ENCODE peak calls at places on chromosomes 12 and 14, in nine cellular contexts. One of them, this sample, is unnamed.

GRCh38 chr12:25069221-25069620 is 120.3 kb upstream of the BCAT1 start:
- DNase-seq in BJ: no peak
- DNase-seq in amniotic stem cell: no peak
- DNase-seq in coronary artery: no peak
- DNase-seq in mesendoderm: no peak
- DNase-seq in fibroblast of pulmonary artery: no peak
- DNase-seq in NCI-H460: no peak
- DNase-seq in GM12878: no peak
- DNase-seq in stimulated activated CD4-positive, alpha-beta T cell treated with anti-CD3 and anti-CD28 coated beads, Interleukin-2, amount 100 ng/mL, for 4 hours: no peak
- DNase-seq in this sample: no peak

GRCh38 chr12:69501154-69501895 is 31.1 kb downstream of the FRS2 start:
- DNase-seq in mesendoderm: no peak
- DNase-seq in coronary artery: no peak
- DNase-seq in GM12878: no peak
- DNase-seq in fibroblast of pulmonary artery: peak
- DNase-seq in BJ: no peak
- DNase-seq in NCI-H460: no peak
- DNase-seq in amniotic stem cell: no peak
- DNase-seq in stimulated activated CD4-positive, alpha-beta T cell treated with anti-CD3 and anti-CD28 coated beads, Interleukin-2, amount 100 ng/mL, for 4 hours: no peak
- DNase-seq in this sample: no peak

GRCh38 chr12:123024819-123025391 is 44.4 kb downstream of the ARL6IP4 start:
- DNase-seq in amniotic stem cell: no peak
- DNase-seq in coronary artery: no peak
- DNase-seq in NCI-H460: no peak
- DNase-seq in BJ: no peak
- DNase-seq in stimulated activated CD4-positive, alpha-beta T cell treated with anti-CD3 and anti-CD28 coated beads, Interleukin-2, amount 100 ng/mL, for 4 hours: no peak
- DNase-seq in mesendoderm: no peak
- DNase-seq in GM12878: no peak
- DNase-seq in fibroblast of pulmonary artery: no peak
- DNase-seq in this sample: no peak

GRCh38 chr12:52976574-52977071 is 27.7 kb downstream of the KRT18 start:
- DNase-seq in BJ: peak
- DNase-seq in stimulated activated CD4-positive, alpha-beta T cell treated with anti-CD3 and anti-CD28 coated beads, Interleukin-2, amount 100 ng/mL, for 4 hours: no peak
- DNase-seq in GM12878: no peak
- DNase-seq in fibroblast of pulmonary artery: peak
- DNase-seq in NCI-H460: no peak
- DNase-seq in amniotic stem cell: no peak
- DNase-seq in coronary artery: no peak
- DNase-seq in mesendoderm: peak
- DNase-seq in this sample: no peak

GRCh38 chr14:100675664-100676063 is 51.0 kb upstream of the DLK1 start:
- DNase-seq in NCI-H460: no peak
- DNase-seq in GM12878: no peak
- DNase-seq in BJ: no peak
- DNase-seq in coronary artery: no peak
- DNase-seq in amniotic stem cell: no peak
- DNase-seq in mesendoderm: no peak
- DNase-seq in stimulated activated CD4-positive, alpha-beta T cell treated with anti-CD3 and anti-CD28 coated beads, Interleukin-2, amount 100 ng/mL, for 4 hours: no peak
- DNase-seq in fibroblast of pulmonary artery: no peak
- DNase-seq in this sample: no peak

GRCh38 chr12:43550831-43551270 is 1.2 kb downstream of the ADAMTS20 start:
- DNase-seq in BJ: no peak
- DNase-seq in GM12878: no peak
- DNase-seq in stimulated activated CD4-positive, alpha-beta T cell treated with anti-CD3 and anti-CD28 coated beads, Interleukin-2, amount 100 ng/mL, for 4 hours: no peak
- DNase-seq in amniotic stem cell: no peak
- DNase-seq in NCI-H460: no peak
- DNase-seq in fibroblast of pulmonary artery: no peak
- DNase-seq in coronary artery: no peak
- DNase-seq in mesendoderm: peak
- DNase-seq in this sample: no peak

GRCh38 chr14:58955294-58955821 is 233.1 kb upstream of the DAAM1 start:
- DNase-seq in fibroblast of pulmonary artery: peak
- DNase-seq in mesendoderm: peak
- DNase-seq in amniotic stem cell: no peak
- DNase-seq in GM12878: peak
- DNase-seq in NCI-H460: no peak
- DNase-seq in BJ: no peak
- DNase-seq in stimulated activated CD4-positive, alpha-beta T cell treated with anti-CD3 and anti-CD28 coated beads, Interleukin-2, amount 100 ng/mL, for 4 hours: no peak
- DNase-seq in coronary artery: no peak
- DNase-seq in this sample: no peak

GRCh38 chr12:51871918-51872688 is 15.8 kb upstream of the ANKRD33 start:
- DNase-seq in GM12878: no peak
- DNase-seq in BJ: no peak
- DNase-seq in fibroblast of pulmonary artery: no peak
- DNase-seq in stimulated activated CD4-positive, alpha-beta T cell treated with anti-CD3 and anti-CD28 coated beads, Interleukin-2, amount 100 ng/mL, for 4 hours: no peak
- DNase-seq in NCI-H460: no peak
- DNase-seq in coronary artery: no peak
- DNase-seq in mesendoderm: no peak
- DNase-seq in amniotic stem cell: no peak
- DNase-seq in this sample: no peak

GRCh38 chr14:96139879-96140278 is 64.8 kb upstream of the BDKRB2 start:
- DNase-seq in coronary artery: no peak
- DNase-seq in GM12878: no peak
- DNase-seq in amniotic stem cell: no peak
- DNase-seq in NCI-H460: no peak
- DNase-seq in BJ: no peak
- DNase-seq in mesendoderm: no peak
- DNase-seq in stimulated activated CD4-positive, alpha-beta T cell treated with anti-CD3 and anti-CD28 coated beads, Interleukin-2, amount 100 ng/mL, for 4 hours: no peak
- DNase-seq in fibroblast of pulmonary artery: no peak
- DNase-seq in this sample: no peak

GRCh38 chr12:8911606-8912268 is 2.6 kb upstream of the PHC1 start:
- DNase-seq in BJ: no peak
- DNase-seq in fibroblast of pulmonary artery: no peak
- DNase-seq in coronary artery: no peak
- DNase-seq in amniotic stem cell: no peak
- DNase-seq in GM12878: no peak
- DNase-seq in NCI-H460: no peak
- DNase-seq in stimulated activated CD4-positive, alpha-beta T cell treated with anti-CD3 and anti-CD28 coated beads, Interleukin-2, amount 100 ng/mL, for 4 hours: no peak
- DNase-seq in mesendoderm: peak
- DNase-seq in this sample: no peak

GRCh38 chr14:92982941-92983340 is 60.0 kb downstream of the CHGA start:
- DNase-seq in NCI-H460: no peak
- DNase-seq in stimulated activated CD4-positive, alpha-beta T cell treated with anti-CD3 and anti-CD28 coated beads, Interleukin-2, amount 100 ng/mL, for 4 hours: no peak
- DNase-seq in amniotic stem cell: no peak
- DNase-seq in fibroblast of pulmonary artery: no peak
- DNase-seq in coronary artery: no peak
- DNase-seq in GM12878: no peak
- DNase-seq in BJ: no peak
- DNase-seq in mesendoderm: no peak
- DNase-seq in this sample: no peak

GRCh38 chr14:64704145-64704742 is at the start of gene PLEKHG3:
- DNase-seq in coronary artery: peak
- DNase-seq in BJ: no peak
- DNase-seq in amniotic stem cell: no peak
- DNase-seq in stimulated activated CD4-positive, alpha-beta T cell treated with anti-CD3 and anti-CD28 coated beads, Interleukin-2, amount 100 ng/mL, for 4 hours: no peak
- DNase-seq in fibroblast of pulmonary artery: peak
- DNase-seq in mesendoderm: peak
- DNase-seq in GM12878: no peak
- DNase-seq in NCI-H460: peak
- DNase-seq in this sample: peak

GRCh38 chr14:92254786-92255185 is 68.2 kb upstream of the SLC24A4 start:
- DNase-seq in mesendoderm: peak
- DNase-seq in fibroblast of pulmonary artery: peak
- DNase-seq in coronary artery: peak
- DNase-seq in amniotic stem cell: no peak
- DNase-seq in stimulated activated CD4-positive, alpha-beta T cell treated with anti-CD3 and anti-CD28 coated beads, Interleukin-2, amount 100 ng/mL, for 4 hours: no peak
- DNase-seq in BJ: no peak
- DNase-seq in GM12878: no peak
- DNase-seq in NCI-H460: no peak
- DNase-seq in this sample: no peak

GRCh38 chr12:52434096-52434733 is at the start of gene KRT75:
- DNase-seq in amniotic stem cell: no peak
- DNase-seq in fibroblast of pulmonary artery: no peak
- DNase-seq in coronary artery: peak
- DNase-seq in BJ: no peak
- DNase-seq in mesendoderm: no peak
- DNase-seq in NCI-H460: no peak
- DNase-seq in stimulated activated CD4-positive, alpha-beta T cell treated with anti-CD3 and anti-CD28 coated beads, Interleukin-2, amount 100 ng/mL, for 4 hours: no peak
- DNase-seq in GM12878: no peak
- DNase-seq in this sample: no peak

GRCh38 chr14:69921052-69921451 is 41.8 kb downstream of the SMOC1 start:
- DNase-seq in stimulated activated CD4-positive, alpha-beta T cell treated with anti-CD3 and anti-CD28 coated beads, Interleukin-2, amount 100 ng/mL, for 4 hours: no peak
- DNase-seq in coronary artery: no peak
- DNase-seq in amniotic stem cell: no peak
- DNase-seq in BJ: no peak
- DNase-seq in mesendoderm: no peak
- DNase-seq in NCI-H460: no peak
- DNase-seq in GM12878: no peak
- DNase-seq in fibroblast of pulmonary artery: no peak
- DNase-seq in this sample: no peak

GRCh38 chr12:40010899-40011774 is 94.7 kb downstream of the SLC2A13 start:
- DNase-seq in coronary artery: no peak
- DNase-seq in fibroblast of pulmonary artery: peak
- DNase-seq in NCI-H460: peak
- DNase-seq in GM12878: peak
- DNase-seq in mesendoderm: peak
- DNase-seq in BJ: no peak
- DNase-seq in amniotic stem cell: peak
- DNase-seq in stimulated activated CD4-positive, alpha-beta T cell treated with anti-CD3 and anti-CD28 coated beads, Interleukin-2, amount 100 ng/mL, for 4 hours: peak
- DNase-seq in this sample: peak

GRCh38 chr12:54684636-54685630 is 36.8 kb upstream of the DCD start:
- DNase-seq in fibroblast of pulmonary artery: no peak
- DNase-seq in mesendoderm: peak
- DNase-seq in amniotic stem cell: no peak
- DNase-seq in BJ: no peak
- DNase-seq in stimulated activated CD4-positive, alpha-beta T cell treated with anti-CD3 and anti-CD28 coated beads, Interleukin-2, amount 100 ng/mL, for 4 hours: no peak
- DNase-seq in coronary artery: no peak
- DNase-seq in NCI-H460: no peak
- DNase-seq in GM12878: no peak
- DNase-seq in this sample: no peak

GRCh38 chr14:61750708-61751474 is 11.3 kb upstream of the SNAPC1 start:
- DNase-seq in BJ: no peak
- DNase-seq in fibroblast of pulmonary artery: peak
- DNase-seq in mesendoderm: peak
- DNase-seq in stimulated activated CD4-positive, alpha-beta T cell treated with anti-CD3 and anti-CD28 coated beads, Interleukin-2, amount 100 ng/mL, for 4 hours: peak
- DNase-seq in amniotic stem cell: no peak
- DNase-seq in coronary artery: peak
- DNase-seq in GM12878: peak
- DNase-seq in NCI-H460: peak
- DNase-seq in this sample: no peak

GRCh38 chr12:132774159-132774558 is 12.5 kb upstream of the ANKLE2 start:
- DNase-seq in coronary artery: no peak
- DNase-seq in fibroblast of pulmonary artery: no peak
- DNase-seq in NCI-H460: no peak
- DNase-seq in stimulated activated CD4-positive, alpha-beta T cell treated with anti-CD3 and anti-CD28 coated beads, Interleukin-2, amount 100 ng/mL, for 4 hours: no peak
- DNase-seq in BJ: no peak
- DNase-seq in mesendoderm: no peak
- DNase-seq in amniotic stem cell: no peak
- DNase-seq in GM12878: no peak
- DNase-seq in this sample: no peak

GRCh38 chr12:74229671-74230070 is 308.0 kb upstream of the ATXN7L3B start:
- DNase-seq in GM12878: no peak
- DNase-seq in amniotic stem cell: no peak
- DNase-seq in NCI-H460: no peak
- DNase-seq in BJ: no peak
- DNase-seq in fibroblast of pulmonary artery: no peak
- DNase-seq in mesendoderm: no peak
- DNase-seq in stimulated activated CD4-positive, alpha-beta T cell treated with anti-CD3 and anti-CD28 coated beads, Interleukin-2, amount 100 ng/mL, for 4 hours: no peak
- DNase-seq in coronary artery: no peak
- DNase-seq in this sample: no peak

GRCh38 chr14:91506226-91506625 is 3.9 kb downstream of the PPP4R3A start:
- DNase-seq in BJ: no peak
- DNase-seq in NCI-H460: no peak
- DNase-seq in GM12878: no peak
- DNase-seq in mesendoderm: no peak
- DNase-seq in coronary artery: no peak
- DNase-seq in stimulated activated CD4-positive, alpha-beta T cell treated with anti-CD3 and anti-CD28 coated beads, Interleukin-2, amount 100 ng/mL, for 4 hours: no peak
- DNase-seq in amniotic stem cell: no peak
- DNase-seq in fibroblast of pulmonary artery: no peak
- DNase-seq in this sample: no peak

GRCh38 chr12:49924847-49925246 is 21.1 kb upstream of the FAIM2 start:
- DNase-seq in coronary artery: peak
- DNase-seq in fibroblast of pulmonary artery: no peak
- DNase-seq in NCI-H460: no peak
- DNase-seq in amniotic stem cell: no peak
- DNase-seq in GM12878: no peak
- DNase-seq in mesendoderm: no peak
- DNase-seq in stimulated activated CD4-positive, alpha-beta T cell treated with anti-CD3 and anti-CD28 coated beads, Interleukin-2, amount 100 ng/mL, for 4 hours: no peak
- DNase-seq in BJ: no peak
- DNase-seq in this sample: no peak

GRCh38 chr12:91556909-91557308 is 374.3 kb upstream of the DCN start:
- DNase-seq in GM12878: no peak
- DNase-seq in coronary artery: no peak
- DNase-seq in fibroblast of pulmonary artery: no peak
- DNase-seq in NCI-H460: no peak
- DNase-seq in BJ: no peak
- DNase-seq in stimulated activated CD4-positive, alpha-beta T cell treated with anti-CD3 and anti-CD28 coated beads, Interleukin-2, amount 100 ng/mL, for 4 hours: no peak
- DNase-seq in amniotic stem cell: no peak
- DNase-seq in mesendoderm: no peak
- DNase-seq in this sample: no peak

GRCh38 chr12:64450711-64451486 is 1.0 kb upstream of the TBK1 start:
- DNase-seq in coronary artery: no peak
- DNase-seq in NCI-H460: no peak
- DNase-seq in GM12878: no peak
- DNase-seq in mesendoderm: peak
- DNase-seq in BJ: no peak
- DNase-seq in fibroblast of pulmonary artery: no peak
- DNase-seq in amniotic stem cell: no peak
- DNase-seq in stimulated activated CD4-positive, alpha-beta T cell treated with anti-CD3 and anti-CD28 coated beads, Interleukin-2, amount 100 ng/mL, for 4 hours: no peak
- DNase-seq in this sample: no peak

GRCh38 chr12:50620050-50620974 is 115.5 kb downstream of the DIP2B start:
- DNase-seq in coronary artery: no peak
- DNase-seq in fibroblast of pulmonary artery: peak
- DNase-seq in NCI-H460: no peak
- DNase-seq in BJ: peak
- DNase-seq in amniotic stem cell: peak
- DNase-seq in mesendoderm: peak
- DNase-seq in stimulated activated CD4-positive, alpha-beta T cell treated with anti-CD3 and anti-CD28 coated beads, Interleukin-2, amount 100 ng/mL, for 4 hours: no peak
- DNase-seq in GM12878: no peak
- DNase-seq in this sample: peak

GRCh38 chr12:117342682-117343081 is 18.7 kb downstream of the NOS1 start:
- DNase-seq in GM12878: no peak
- DNase-seq in NCI-H460: no peak
- DNase-seq in mesendoderm: no peak
- DNase-seq in stimulated activated CD4-positive, alpha-beta T cell treated with anti-CD3 and anti-CD28 coated beads, Interleukin-2, amount 100 ng/mL, for 4 hours: no peak
- DNase-seq in fibroblast of pulmonary artery: no peak
- DNase-seq in coronary artery: no peak
- DNase-seq in BJ: no peak
- DNase-seq in amniotic stem cell: no peak
- DNase-seq in this sample: no peak

GRCh38 chr14:65299837-65300236 is 112.7 kb upstream of the FUT8 start:
- DNase-seq in stimulated activated CD4-positive, alpha-beta T cell treated with anti-CD3 and anti-CD28 coated beads, Interleukin-2, amount 100 ng/mL, for 4 hours: no peak
- DNase-seq in amniotic stem cell: no peak
- DNase-seq in GM12878: no peak
- DNase-seq in fibroblast of pulmonary artery: no peak
- DNase-seq in BJ: no peak
- DNase-seq in mesendoderm: peak
- DNase-seq in coronary artery: no peak
- DNase-seq in NCI-H460: no peak
- DNase-seq in this sample: no peak

GRCh38 chr12:90331821-90332220 is 623.2 kb downstream of the CCER1 start:
- DNase-seq in stimulated activated CD4-positive, alpha-beta T cell treated with anti-CD3 and anti-CD28 coated beads, Interleukin-2, amount 100 ng/mL, for 4 hours: no peak
- DNase-seq in fibroblast of pulmonary artery: no peak
- DNase-seq in BJ: no peak
- DNase-seq in GM12878: no peak
- DNase-seq in mesendoderm: no peak
- DNase-seq in coronary artery: no peak
- DNase-seq in NCI-H460: no peak
- DNase-seq in amniotic stem cell: no peak
- DNase-seq in this sample: no peak

GRCh38 chr14:80059041-80059440 is 152.3 kb downstream of the DIO2 start:
- DNase-seq in BJ: no peak
- DNase-seq in stimulated activated CD4-positive, alpha-beta T cell treated with anti-CD3 and anti-CD28 coated beads, Interleukin-2, amount 100 ng/mL, for 4 hours: no peak
- DNase-seq in fibroblast of pulmonary artery: no peak
- DNase-seq in coronary artery: no peak
- DNase-seq in NCI-H460: no peak
- DNase-seq in mesendoderm: no peak
- DNase-seq in amniotic stem cell: no peak
- DNase-seq in GM12878: no peak
- DNase-seq in this sample: no peak

GRCh38 chr12:132170094-132170636 is 25.9 kb downstream of the NOC4L start:
- DNase-seq in NCI-H460: no peak
- DNase-seq in BJ: peak
- DNase-seq in stimulated activated CD4-positive, alpha-beta T cell treated with anti-CD3 and anti-CD28 coated beads, Interleukin-2, amount 100 ng/mL, for 4 hours: no peak
- DNase-seq in fibroblast of pulmonary artery: peak
- DNase-seq in amniotic stem cell: no peak
- DNase-seq in mesendoderm: no peak
- DNase-seq in GM12878: no peak
- DNase-seq in coronary artery: no peak
- DNase-seq in this sample: no peak

This sample was measured in NCI-H1694.